ENCODE peak calls at places on chromosome 1, in five cellular contexts. C is body of pancreas, T is A673, N is heart left ventricle, U is lower lobe of right lung. B is an unnamed sample. For H3K36me3, the result is how much of the 10 kb centered on the place peaks cover.

GRCh38 chr1:50271968-50272578 is 151.2 kb downstream of the DMRTA2 start:
- DNase-seq in U (peak), N (no peak), T (peak), C (peak), B (no peak)

GRCh38 chr1:183622884-183623785 is 12.4 kb downstream of the ARPC5 start:
- DNase-seq in C (peak), T (peak), N (peak), U (peak), B (no peak)

GRCh38 chr1:199176713-199177112 is 537.9 kb downstream of the PTPRC start:
- DNase-seq in N (no peak), U (no peak), C (no peak), T (no peak), B (no peak)

GRCh38 chr1:72326494-72326893 is 44.2 kb upstream of the NEGR1 start:
- DNase-seq in T (no peak), C (no peak), U (no peak), N (no peak), B (no peak)

GRCh38 chr1:173914366-173914871 is 2.7 kb downstream of the SERPINC1 start:
- DNase-seq in U (no peak), T (peak), N (no peak), C (peak), B (no peak)

GRCh38 chr1:93565496-93566221 is 116.0 kb downstream of the BCAR3 start:
- DNase-seq in N (no peak), T (no peak), C (no peak), U (no peak), B (peak)

GRCh38 chr1:116769561-116769977 is 15.3 kb downstream of the CD2 start:
- DNase-seq in C (no peak), U (no peak), N (no peak), T (no peak), B (no peak)

GRCh38 chr1:155463865-155464264 is 98.7 kb downstream of the ASH1L start:
- DNase-seq in C (no peak), N (no peak), U (no peak), T (peak), B (peak)

GRCh38 chr1:216064643-216065042 is 358.6 kb downstream of the USH2A start:
- DNase-seq in T (no peak), U (no peak), C (no peak), N (no peak), B (no peak)

GRCh38 chr1:228452194-228453021 is 34.8 kb upstream of the RNF187 start:
- DNase-seq in C (no peak), T (no peak), N (no peak), U (no peak), B (no peak)

GRCh38 chr1:151803164-151803563 is 2.1 kb downstream of the LINGO4 start:
- DNase-seq in U (no peak), T (no peak), N (no peak), C (no peak), B (no peak)

GRCh38 chr1:187516874-187517273 is 688.1 kb downstream of the PLA2G4A start:
- DNase-seq in U (no peak), T (no peak), C (no peak), N (no peak), B (no peak)

GRCh38 chr1:227789042-227789880 is 26.2 kb upstream of the PRSS38 start:
- DNase-seq in N (peak), U (no peak), T (no peak), C (no peak), B (no peak)

GRCh38 chr1:228346731-228347130 is 59.9 kb downstream of the TRIM11 start:
- DNase-seq in T (no peak), U (peak), C (no peak), N (peak), B (no peak)

GRCh38 chr1:236893626-236894545 is 98.8 kb downstream of the MTR start:
- DNase-seq in N (no peak), C (no peak), T (no peak), U (no peak), B (peak)

GRCh38 chr1:238111081-238111480 is 220.4 kb upstream of the ZP4 start:
- DNase-seq in N (no peak), C (no peak), T (no peak), U (no peak), B (no peak)

GRCh38 chr1:53947172-53947835 is 1.2 kb downstream of the LRRC42 start:
- DNase-seq in C (no peak), T (no peak), U (no peak), N (no peak), B (no peak)

GRCh38 chr1:165124772-165125171 is 231.7 kb downstream of the LMX1A start:
- DNase-seq in C (no peak), N (no peak), T (no peak), U (no peak), B (no peak)

GRCh38 chr1:165134431-165134830 is 222.1 kb downstream of the LMX1A start:
- DNase-seq in C (no peak), U (no peak), N (no peak), T (no peak), B (no peak)

DNA sequence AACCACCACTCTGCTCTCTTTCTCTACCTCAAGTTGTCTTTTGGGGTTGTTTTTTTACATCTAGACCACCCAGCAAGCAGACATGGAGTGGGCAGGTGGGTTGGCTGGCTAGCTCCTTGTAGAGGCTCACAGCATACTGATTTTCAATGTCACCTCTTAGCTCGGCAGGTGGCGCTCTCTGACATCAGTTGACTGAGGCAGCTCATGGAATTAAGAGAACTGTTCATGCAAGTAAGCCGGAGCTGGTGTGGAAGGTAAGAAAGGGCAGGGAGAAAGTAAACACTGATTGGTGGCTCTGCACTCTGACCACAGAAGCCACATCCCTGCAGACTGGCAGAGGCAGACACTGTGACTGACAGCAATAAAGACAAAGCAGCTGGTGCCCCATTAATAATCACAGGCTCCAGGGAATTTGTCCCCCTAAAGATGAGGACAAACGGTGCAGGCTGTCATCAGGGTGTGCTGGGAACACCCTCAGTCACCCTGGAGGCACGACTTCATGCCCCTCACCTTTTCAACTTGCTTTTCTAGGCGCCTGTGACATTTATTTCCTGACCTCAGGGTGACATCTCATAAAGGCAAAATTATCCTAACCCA is 226.8 kb downstream of the LMX1A start:
- DNase-seq in C (peak), U (peak), T (peak), N (peak), B (no peak)
- TF ChIP-seq CTCF in C (peak), U (peak), T (peak), N (peak), B (peak)

GRCh38 chr1:172089768-172090510 is 248.6 kb downstream of the DNM3 start:
- DNase-seq in U (peak), C (peak), N (peak), T (peak), B (no peak)

GRCh38 chr1:172090511-172090817 is 249.2 kb downstream of the DNM3 start:
- DNase-seq in U (no peak), N (no peak), T (no peak), C (no peak), B (no peak)

GRCh38 chr1:172085372-172085771 is 244.1 kb downstream of the DNM3 start:
- DNase-seq in N (no peak), C (no peak), U (no peak), T (no peak), B (no peak)

GRCh38 chr1:172086137-172086536 is 244.8 kb downstream of the DNM3 start:
- DNase-seq in U (no peak), C (no peak), N (no peak), T (no peak), B (no peak)
- H3K4me3 ChIP-seq in U (no peak), C (no peak), N (no peak), T (no peak), B (no peak)

DNA sequence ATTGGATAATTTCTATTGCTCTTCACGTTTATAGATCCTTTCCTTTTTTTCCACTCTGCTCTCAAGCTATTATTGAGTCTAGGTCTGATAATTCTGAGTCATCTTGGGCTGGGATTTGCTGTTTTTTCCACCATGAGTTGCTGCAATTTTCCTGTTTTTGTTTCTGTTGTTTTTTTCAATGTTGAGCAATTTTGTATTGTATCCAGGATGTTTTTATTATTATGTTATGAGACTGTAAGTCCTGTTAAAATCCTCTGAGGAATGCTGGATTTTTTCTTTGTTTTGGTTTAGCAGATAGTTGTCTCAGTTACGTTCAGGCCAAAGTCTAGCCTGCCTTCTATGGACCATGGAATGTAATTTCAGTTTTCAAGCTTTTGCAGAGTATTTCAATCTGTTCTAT is 13.0 kb upstream of the SLC35A3 start:
- DNase-seq in C (no peak), T (no peak), N (no peak), U (no peak), B (peak)
- H3K36me3 ChIP-seq in C (under half), T (under half), N (under half), U (under half), B (under half)

GRCh38 chr1:166167395-166167922 is 658 bp upstream of the FAM78B start:
- DNase-seq in N (no peak), U (no peak), T (no peak), C (no peak), B (no peak)

GRCh38 chr1:166164995-166165660 is 1.7 kb downstream of the FAM78B start:
- DNase-seq in T (peak), U (peak), C (peak), N (peak), B (no peak)

GRCh38 chr1:166166400-166166699 is 451 bp downstream of the FAM78B start:
- DNase-seq in U (no peak), T (no peak), N (no peak), C (no peak), B (no peak)

GRCh38 chr1:166165661-166166399 is 971 bp downstream of the FAM78B start:
- DNase-seq in T (no peak), C (peak), N (no peak), U (peak), B (no peak)

DNA sequence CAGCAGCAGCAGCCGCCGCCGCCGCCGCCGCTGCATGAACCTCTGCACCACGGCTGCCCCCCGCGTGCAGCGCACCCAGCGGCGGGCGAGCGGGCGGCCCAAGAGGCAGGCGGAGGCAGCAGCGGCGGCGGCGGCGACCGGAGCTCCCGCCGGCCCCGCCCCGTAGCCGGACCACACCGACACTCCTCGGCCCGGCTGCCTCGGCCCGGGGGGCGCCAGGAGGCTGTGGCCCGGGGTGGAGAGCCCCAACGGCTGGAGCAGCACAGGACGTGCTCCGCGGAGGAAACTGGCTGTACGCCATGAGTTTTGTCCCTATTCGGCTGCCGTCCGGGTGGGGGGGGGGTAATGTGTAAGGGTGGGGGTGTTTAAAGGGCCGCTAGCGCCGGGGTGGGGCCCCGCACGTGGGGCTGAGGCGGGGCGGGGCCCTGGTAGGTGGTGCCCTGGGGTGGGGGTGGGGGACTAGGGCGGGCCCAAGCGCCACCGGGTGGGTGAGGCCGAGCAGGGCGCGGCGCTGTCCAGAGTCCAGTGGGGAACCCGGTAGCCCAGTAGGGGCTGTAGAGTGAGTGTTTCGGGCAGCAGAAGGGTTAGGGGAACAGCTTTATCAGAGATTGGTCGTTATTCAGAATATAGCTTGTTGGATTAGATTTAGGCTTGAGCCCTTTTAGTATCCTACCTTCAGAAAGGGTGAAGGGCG is at the start of gene FAM78B:
- DNase-seq in T (peak), C (peak), N (peak), U (peak), B (no peak)
- TF ChIP-seq CTCF in T (no peak), C (peak), N (peak), U (no peak), B (no peak)

GRCh38 chr1:41238311-41239094 is 3.6 kb downstream of the SCMH1 start:
- DNase-seq in U (no peak), N (no peak), C (no peak), T (no peak), B (no peak)

GRCh38 chr1:41241748-41242644 is at the start of gene SCMH1:
- DNase-seq in N (peak), C (peak), U (peak), T (peak), B (no peak)

GRCh38 chr1:41240806-41241747 is 1.0 kb downstream of the SCMH1 start:
- DNase-seq in C (peak), N (peak), T (peak), U (peak), B (no peak)

GRCh38 chr1:41242645-41243171 is 602 bp upstream of the SCMH1 start:
- DNase-seq in C (no peak), N (no peak), T (no peak), U (no peak), B (no peak)

GRCh38 chr1:41239988-41240610 is 2.0 kb downstream of the SCMH1 start:
- DNase-seq in U (no peak), C (no peak), T (peak), N (no peak), B (peak)
- H3K4me3 ChIP-seq in U (no peak), C (no peak), T (peak), N (no peak), B (no peak)

DNA sequence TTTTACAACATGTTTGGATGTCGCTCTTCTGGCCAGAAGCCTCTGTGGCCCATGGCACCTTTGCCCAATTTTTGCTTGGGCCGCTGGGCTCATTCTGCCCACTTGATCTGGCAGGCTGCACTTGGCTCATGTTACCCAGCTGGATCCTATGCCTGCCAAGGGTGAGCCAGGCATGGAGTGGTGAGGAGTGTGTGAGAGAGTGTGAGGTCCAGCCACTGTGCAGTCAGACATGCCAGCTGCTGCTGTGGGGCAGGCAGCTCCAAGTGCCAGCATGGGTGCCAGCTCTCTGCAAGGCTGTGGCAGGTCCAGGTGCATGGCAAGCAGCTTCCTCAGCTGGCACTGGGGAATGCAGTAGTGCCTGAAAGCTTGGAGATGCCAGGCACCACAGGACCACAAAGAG is 71.0 kb downstream of the EBNA1BP2 start:
- DNase-seq in C (no peak), U (no peak), N (no peak), T (no peak), B (no peak)
- H3K36me3 ChIP-seq in C (under half), U (under half), N (under half), T (under half), B (under half)